ENCODE peak calls at places on chromosomes 12 and 14, in four cellular contexts. One of them, this sample, is unnamed.

GRCh38 chr12:54358945-54359761 is 5.1 kb downstream of the GPR84 start:
- DNase-seq in left ventricle myocardium inferior: peak
- DNase-seq in CD4-positive, alpha-beta T cell: peak
- DNase-seq in astrocyte of the spinal cord: peak
- DNase-seq in this sample: peak

GRCh38 chr12:101925352-101925751 is 48.0 kb downstream of the DRAM1 start:
- DNase-seq in left ventricle myocardium inferior: peak
- DNase-seq in astrocyte of the spinal cord: peak
- DNase-seq in CD4-positive, alpha-beta T cell: no peak
- DNase-seq in this sample: peak

GRCh38 chr14:105495101-105495989 is 4.3 kb downstream of the TEDC1 start:
- DNase-seq in astrocyte of the spinal cord: no peak
- DNase-seq in left ventricle myocardium inferior: peak
- DNase-seq in CD4-positive, alpha-beta T cell: no peak
- DNase-seq in this sample: peak

GRCh38 chr12:40752011-40752410 is 59.8 kb downstream of the CNTN1 start:
- DNase-seq in CD4-positive, alpha-beta T cell: no peak
- DNase-seq in left ventricle myocardium inferior: no peak
- DNase-seq in astrocyte of the spinal cord: no peak
- DNase-seq in this sample: no peak

GRCh38 chr14:95039259-95039992 is 117.9 kb downstream of the DICER1 start:
- DNase-seq in CD4-positive, alpha-beta T cell: no peak
- DNase-seq in left ventricle myocardium inferior: no peak
- DNase-seq in astrocyte of the spinal cord: no peak
- DNase-seq in this sample: no peak

GRCh38 chr12:98970210-98970609 is 325.1 kb downstream of the APAF1 start:
- DNase-seq in astrocyte of the spinal cord: no peak
- DNase-seq in left ventricle myocardium inferior: no peak
- DNase-seq in CD4-positive, alpha-beta T cell: no peak
- DNase-seq in this sample: no peak

GRCh38 chr12:122318607-122319311 is 52.5 kb upstream of the VPS33A start:
- DNase-seq in CD4-positive, alpha-beta T cell: no peak
- DNase-seq in left ventricle myocardium inferior: no peak
- DNase-seq in astrocyte of the spinal cord: peak
- DNase-seq in this sample: no peak

GRCh38 chr12:7433276-7433822 is 10.6 kb downstream of the CD163L1 start:
- DNase-seq in astrocyte of the spinal cord: peak
- DNase-seq in left ventricle myocardium inferior: no peak
- DNase-seq in CD4-positive, alpha-beta T cell: no peak
- DNase-seq in this sample: no peak

GRCh38 chr12:30764251-30764650 is 9.5 kb upstream of the CAPRIN2 start:
- DNase-seq in astrocyte of the spinal cord: no peak
- DNase-seq in left ventricle myocardium inferior: no peak
- DNase-seq in CD4-positive, alpha-beta T cell: no peak
- DNase-seq in this sample: no peak

GRCh38 chr12:98238513-98238912 is 276.9 kb upstream of the TMPO start:
- DNase-seq in astrocyte of the spinal cord: peak
- DNase-seq in left ventricle myocardium inferior: no peak
- DNase-seq in CD4-positive, alpha-beta T cell: no peak
- DNase-seq in this sample: no peak

GRCh38 chr14:30621354-30621953 is 665 bp upstream of the SCFD1 start:
- DNase-seq in CD4-positive, alpha-beta T cell: no peak
- DNase-seq in astrocyte of the spinal cord: no peak
- DNase-seq in left ventricle myocardium inferior: no peak
- DNase-seq in this sample: no peak

GRCh38 chr12:26701604-26702215 is 131.3 kb downstream of the ITPR2 start:
- DNase-seq in astrocyte of the spinal cord: peak
- DNase-seq in CD4-positive, alpha-beta T cell: no peak
- DNase-seq in left ventricle myocardium inferior: no peak
- DNase-seq in this sample: no peak

GRCh38 chr12:21526721-21527345 is 737 bp downstream of the SPX start:
- DNase-seq in left ventricle myocardium inferior: no peak
- DNase-seq in astrocyte of the spinal cord: no peak
- DNase-seq in CD4-positive, alpha-beta T cell: no peak
- DNase-seq in this sample: no peak

GRCh38 chr12:6033546-6033945 is 88.5 kb upstream of the ANO2 start:
- DNase-seq in CD4-positive, alpha-beta T cell: no peak
- DNase-seq in left ventricle myocardium inferior: no peak
- DNase-seq in astrocyte of the spinal cord: no peak
- DNase-seq in this sample: no peak

GRCh38 chr12:6872073-6873048 is 742 bp downstream of the SPSB2 start:
- DNase-seq in astrocyte of the spinal cord: peak
- DNase-seq in CD4-positive, alpha-beta T cell: peak
- DNase-seq in left ventricle myocardium inferior: peak
- DNase-seq in this sample: peak

GRCh38 chr14:100653409-100653808 is 66.2 kb upstream of the BEGAIN start:
- DNase-seq in left ventricle myocardium inferior: no peak
- DNase-seq in CD4-positive, alpha-beta T cell: no peak
- DNase-seq in astrocyte of the spinal cord: no peak
- DNase-seq in this sample: no peak

GRCh38 chr14:80926706-80927384 is 14.7 kb downstream of the CEP128 start:
- DNase-seq in CD4-positive, alpha-beta T cell: no peak
- DNase-seq in astrocyte of the spinal cord: peak
- DNase-seq in left ventricle myocardium inferior: no peak
- DNase-seq in this sample: no peak

GRCh38 chr14:61394542-61394941 is 73.2 kb downstream of the PRKCH start:
- DNase-seq in CD4-positive, alpha-beta T cell: no peak
- DNase-seq in left ventricle myocardium inferior: no peak
- DNase-seq in astrocyte of the spinal cord: no peak
- DNase-seq in this sample: no peak

GRCh38 chr12:50394469-50395029 is 1.9 kb downstream of the FAM186A start:
- DNase-seq in astrocyte of the spinal cord: no peak
- DNase-seq in CD4-positive, alpha-beta T cell: no peak
- DNase-seq in left ventricle myocardium inferior: no peak
- DNase-seq in this sample: no peak

GRCh38 chr14:90091393-90091792 is 29.6 kb downstream of the KCNK13 start:
- DNase-seq in astrocyte of the spinal cord: peak
- DNase-seq in left ventricle myocardium inferior: no peak
- DNase-seq in CD4-positive, alpha-beta T cell: no peak
- DNase-seq in this sample: no peak

GRCh38 chr12:56634242-56634836 is 4.2 kb upstream of the BAZ2A start:
- DNase-seq in astrocyte of the spinal cord: peak
- DNase-seq in left ventricle myocardium inferior: no peak
- DNase-seq in CD4-positive, alpha-beta T cell: no peak
- DNase-seq in this sample: no peak

GRCh38 chr12:31482816-31483215 is 108.1 kb downstream of the DENND5B start:
- DNase-seq in left ventricle myocardium inferior: no peak
- DNase-seq in CD4-positive, alpha-beta T cell: no peak
- DNase-seq in astrocyte of the spinal cord: peak
- DNase-seq in this sample: no peak

GRCh38 chr12:94941440-94941862 is 62.0 kb downstream of the NDUFA12 start:
- DNase-seq in left ventricle myocardium inferior: peak
- DNase-seq in CD4-positive, alpha-beta T cell: no peak
- DNase-seq in astrocyte of the spinal cord: peak
- DNase-seq in this sample: no peak

GRCh38 chr14:90530523-90530922 is 133.7 kb downstream of the CALM1 start:
- DNase-seq in astrocyte of the spinal cord: no peak
- DNase-seq in CD4-positive, alpha-beta T cell: no peak
- DNase-seq in left ventricle myocardium inferior: no peak
- DNase-seq in this sample: no peak

GRCh38 chr12:5908251-5908650 is 36.8 kb downstream of the ANO2 start:
- DNase-seq in astrocyte of the spinal cord: no peak
- DNase-seq in CD4-positive, alpha-beta T cell: no peak
- DNase-seq in left ventricle myocardium inferior: no peak
- DNase-seq in this sample: no peak

GRCh38 chr12:107092669-107093546 is 441 bp downstream of the CRY1 start:
- DNase-seq in CD4-positive, alpha-beta T cell: peak
- DNase-seq in left ventricle myocardium inferior: peak
- DNase-seq in astrocyte of the spinal cord: no peak
- DNase-seq in this sample: peak

GRCh38 chr14:90510208-90510607 is 113.4 kb downstream of the CALM1 start:
- DNase-seq in left ventricle myocardium inferior: peak
- DNase-seq in CD4-positive, alpha-beta T cell: no peak
- DNase-seq in astrocyte of the spinal cord: no peak
- DNase-seq in this sample: no peak

GRCh38 chr12:106386836-106387555 is 29.4 kb downstream of the POLR3B start:
- DNase-seq in left ventricle myocardium inferior: no peak
- DNase-seq in astrocyte of the spinal cord: peak
- DNase-seq in CD4-positive, alpha-beta T cell: no peak
- DNase-seq in this sample: no peak

GRCh38 chr12:55955800-55956508 is 9.9 kb downstream of the PMEL start:
- DNase-seq in left ventricle myocardium inferior: no peak
- DNase-seq in astrocyte of the spinal cord: peak
- DNase-seq in CD4-positive, alpha-beta T cell: peak
- DNase-seq in this sample: no peak

GRCh38 chr14:89702151-89702936 is 252.2 kb downstream of the EFCAB11 start:
- DNase-seq in left ventricle myocardium inferior: peak
- DNase-seq in CD4-positive, alpha-beta T cell: no peak
- DNase-seq in astrocyte of the spinal cord: peak
- DNase-seq in this sample: no peak

GRCh38 chr12:101733166-101733565 is 6.1 kb downstream of the SYCP3 start:
- DNase-seq in CD4-positive, alpha-beta T cell: no peak
- DNase-seq in astrocyte of the spinal cord: no peak
- DNase-seq in left ventricle myocardium inferior: no peak
- DNase-seq in this sample: no peak

GRCh38 chr12:39239484-39240143 is 203.3 kb downstream of the KIF21A start:
- DNase-seq in left ventricle myocardium inferior: no peak
- DNase-seq in astrocyte of the spinal cord: peak
- DNase-seq in CD4-positive, alpha-beta T cell: no peak
- DNase-seq in this sample: no peak

GRCh38 chr12:98838282-98838681 is 193.2 kb downstream of the APAF1 start:
- DNase-seq in astrocyte of the spinal cord: peak
- DNase-seq in CD4-positive, alpha-beta T cell: no peak
- DNase-seq in left ventricle myocardium inferior: no peak
- DNase-seq in this sample: no peak

GRCh38 chr14:52781629-52782028 is 9.8 kb downstream of the GNPNAT1 start:
- DNase-seq in CD4-positive, alpha-beta T cell: no peak
- DNase-seq in left ventricle myocardium inferior: no peak
- DNase-seq in astrocyte of the spinal cord: no peak
- DNase-seq in this sample: no peak

DNA sequence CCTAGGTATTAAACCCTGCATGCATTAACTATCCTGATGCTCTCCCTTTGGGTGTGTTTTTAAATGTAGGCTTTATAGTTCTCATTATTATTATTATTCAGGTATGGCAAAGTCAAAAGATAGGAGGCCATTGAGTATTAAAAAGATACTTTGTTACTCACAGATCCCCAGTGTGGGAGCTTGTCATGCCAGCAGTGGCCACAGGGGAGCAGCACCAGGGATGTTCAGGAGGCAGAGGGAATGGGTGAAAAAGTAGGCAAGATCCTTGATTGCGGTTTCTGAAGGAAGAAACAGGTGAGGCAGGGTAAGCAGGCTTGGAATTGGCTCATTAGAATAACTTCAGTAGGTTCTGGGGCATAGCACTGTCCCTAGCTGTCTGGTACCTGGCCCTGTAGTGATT is 382.2 kb downstream of the MED13L start:
- DNase-seq in left ventricle myocardium inferior: no peak
- DNase-seq in astrocyte of the spinal cord: no peak
- DNase-seq in CD4-positive, alpha-beta T cell: no peak
- DNase-seq in this sample: no peak
- TF ChIP-seq CTCF in left ventricle myocardium inferior: no peak
- TF ChIP-seq CTCF in astrocyte of the spinal cord: peak
- TF ChIP-seq CTCF in CD4-positive, alpha-beta T cell: no peak
- TF ChIP-seq CTCF in this sample: peak

GRCh38 chr12:131734336-131735152 is 23.7 kb downstream of the SFSWAP start:
- DNase-seq in astrocyte of the spinal cord: no peak
- DNase-seq in CD4-positive, alpha-beta T cell: no peak
- DNase-seq in left ventricle myocardium inferior: no peak
- DNase-seq in this sample: no peak

GRCh38 chr12:131735863-131736806 is 25.2 kb downstream of the SFSWAP start:
- DNase-seq in astrocyte of the spinal cord: no peak
- DNase-seq in left ventricle myocardium inferior: no peak
- DNase-seq in CD4-positive, alpha-beta T cell: no peak
- DNase-seq in this sample: no peak

GRCh38 chr12:131733874-131734273 is 23.0 kb downstream of the SFSWAP start:
- DNase-seq in CD4-positive, alpha-beta T cell: no peak
- DNase-seq in astrocyte of the spinal cord: no peak
- DNase-seq in left ventricle myocardium inferior: no peak
- DNase-seq in this sample: no peak

GRCh38 chr12:131735153-131735456 is 24.2 kb downstream of the SFSWAP start:
- DNase-seq in CD4-positive, alpha-beta T cell: no peak
- DNase-seq in left ventricle myocardium inferior: no peak
- DNase-seq in astrocyte of the spinal cord: no peak
- DNase-seq in this sample: no peak

DNA sequence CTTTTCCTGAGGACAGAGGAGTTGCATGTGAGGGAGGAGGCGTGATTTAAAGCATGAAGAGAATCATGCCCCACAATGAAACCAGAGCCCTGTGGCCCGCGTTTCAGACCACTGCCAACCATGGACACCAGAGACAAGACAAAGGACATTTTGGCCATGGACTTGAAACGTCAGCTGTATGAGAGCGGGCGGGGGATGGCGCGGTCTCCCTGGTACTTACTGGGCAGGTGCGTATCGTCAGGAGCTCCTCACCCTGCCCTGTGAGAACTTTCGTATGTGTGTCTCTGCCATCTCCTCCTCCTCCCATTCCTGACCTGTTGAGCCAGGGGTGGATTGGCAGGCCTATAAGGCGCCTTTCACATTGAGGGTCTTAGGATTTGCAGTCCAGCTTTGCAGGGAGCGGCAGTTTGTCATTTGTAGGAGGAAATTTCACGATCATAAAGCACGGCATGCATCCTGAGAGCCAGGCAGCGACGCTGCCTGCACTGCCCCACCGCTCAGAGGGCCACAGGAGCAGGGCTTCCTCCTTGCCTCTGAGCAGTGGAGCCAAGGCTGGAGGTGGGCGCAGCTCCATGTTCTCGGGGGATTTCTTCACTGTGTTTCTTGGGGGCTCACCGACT is 22.2 kb downstream of the SFSWAP start:
- DNase-seq in left ventricle myocardium inferior: no peak
- DNase-seq in astrocyte of the spinal cord: no peak
- DNase-seq in CD4-positive, alpha-beta T cell: no peak
- DNase-seq in this sample: no peak
- TF ChIP-seq CTCF in left ventricle myocardium inferior: no peak
- TF ChIP-seq CTCF in astrocyte of the spinal cord: no peak
- TF ChIP-seq CTCF in CD4-positive, alpha-beta T cell: no peak
- TF ChIP-seq CTCF in this sample: no peak

GRCh38 chr12:49089831-49090773 is 4.5 kb downstream of the DHH start:
- DNase-seq in CD4-positive, alpha-beta T cell: peak
- DNase-seq in astrocyte of the spinal cord: peak
- DNase-seq in left ventricle myocardium inferior: peak
- DNase-seq in this sample: no peak
- TF ChIP-seq CTCF in CD4-positive, alpha-beta T cell: no peak
- TF ChIP-seq CTCF in astrocyte of the spinal cord: peak
- TF ChIP-seq CTCF in left ventricle myocardium inferior: no peak
- TF ChIP-seq CTCF in this sample: no peak

DNA sequence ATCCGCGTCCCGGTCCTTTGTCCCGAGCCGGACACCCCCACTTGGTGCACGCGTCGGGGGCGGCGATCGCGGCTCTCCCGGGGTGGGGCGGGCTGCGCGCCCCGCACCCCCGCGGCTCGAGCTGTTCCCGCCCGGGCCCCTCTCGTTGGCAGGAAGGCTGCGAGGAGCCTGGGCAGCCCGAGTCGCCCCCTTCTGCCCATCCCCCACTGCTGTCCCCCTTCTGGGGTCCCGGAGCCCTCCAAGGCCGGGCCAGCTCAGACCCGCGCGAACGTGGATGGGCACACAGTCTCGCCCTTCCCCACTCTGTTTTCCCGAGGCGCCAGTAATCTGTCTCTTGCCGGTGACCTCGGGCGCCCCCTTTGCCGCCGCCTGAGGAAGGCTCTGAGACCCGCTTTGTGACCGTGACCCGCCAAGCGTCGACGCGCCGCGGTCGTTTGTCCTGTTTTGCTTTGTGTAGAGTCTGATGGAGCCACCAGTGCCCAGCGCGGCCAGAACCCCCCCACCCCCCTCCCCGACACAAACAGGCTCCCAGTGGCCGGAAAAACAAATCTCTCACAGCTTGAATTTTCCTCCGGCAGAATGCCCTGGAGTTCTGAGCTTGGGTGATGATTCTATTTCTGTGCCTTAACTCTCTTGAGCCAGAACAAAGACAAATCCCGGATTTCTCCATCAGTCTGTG is 610 bp downstream of the C14orf132 start:
- DNase-seq in left ventricle myocardium inferior: no peak
- DNase-seq in CD4-positive, alpha-beta T cell: no peak
- DNase-seq in astrocyte of the spinal cord: peak
- DNase-seq in this sample: no peak
- TF ChIP-seq CTCF in left ventricle myocardium inferior: no peak
- TF ChIP-seq CTCF in CD4-positive, alpha-beta T cell: peak
- TF ChIP-seq CTCF in astrocyte of the spinal cord: peak
- TF ChIP-seq CTCF in this sample: no peak